ENCODE peak calls at places on chromosomes 11 and 22, in eight cellular contexts. R is T-helper 2 cell; Y is Jurkat, Clone E6-1; I is activated CD4-positive, alpha-beta T cell treated with anti-CD3 and anti-CD28 coated beads, Interleukin-2, amount 50 U/mL, for 48 hours; L is stimulated activated naive B cell treated with anti-CD40 and anti-IgM and Interleukin-4, amounts not matched to agents 10 μg/mL and 1 μg/mL and 100 μg/mL, for 72 hours; F is cardiac fibroblast; N is EL; G is ELR. S is an unnamed sample.

GRCh38 chr11:74570266-74571061 is 21.9 kb upstream of the POLD3 start:
- DNase-seq in R (no peak), Y (peak), I (peak), L (peak), F (peak), N (peak), G (peak), S (peak)

GRCh38 chr22:24525416-24526037 is 29.4 kb downstream of the GUCD1 start:
- DNase-seq in R (peak), Y (peak), I (peak), L (peak), F (peak), N (peak), G (peak), S (peak)

GRCh38 chr11:116373107-116373506 is 399.7 kb downstream of the BUD13 start:
- DNase-seq in R (no peak), Y (no peak), I (no peak), L (no peak), F (no peak), N (no peak), G (no peak), S (no peak)

GRCh38 chr22:24526191-24526590 is 28.7 kb downstream of the GUCD1 start:
- DNase-seq in R (no peak), Y (no peak), I (no peak), L (no peak), F (no peak), N (peak), G (peak), S (no peak)

GRCh38 chr11:616320-617220 is 820 bp upstream of the IRF7 start:
- DNase-seq in R (no peak), Y (no peak), I (no peak), L (no peak), F (no peak), N (no peak), G (no peak), S (no peak)

GRCh38 chr11:128680906-128681305 is 13.0 kb upstream of the FLI1 start:
- DNase-seq in R (no peak), Y (peak), I (no peak), L (no peak), F (no peak), N (no peak), G (no peak), S (no peak)

GRCh38 chr22:35746946-35747703 is 29.5 kb downstream of the APOL5 start:
- DNase-seq in R (no peak), Y (no peak), I (no peak), L (no peak), F (peak), N (peak), G (peak), S (no peak)

GRCh38 chr11:124817036-124817435 is 16.8 kb upstream of the MSANTD2 start:
- DNase-seq in R (no peak), Y (no peak), I (no peak), L (no peak), F (no peak), N (no peak), G (no peak), S (no peak)

GRCh38 chr11:67301951-67302516 is 1.3 kb upstream of the SSH3 start:
- DNase-seq in R (no peak), Y (no peak), I (no peak), L (no peak), F (peak), N (no peak), G (peak), S (peak)

GRCh38 chr11:110710520-110711381 is 1.5 kb downstream of the ARHGAP20 start:
- DNase-seq in R (no peak), Y (no peak), I (no peak), L (peak), F (peak), N (peak), G (peak), S (no peak)

GRCh38 chr11:93738647-93739081 is 2.6 kb downstream of the TAF1D start:
- DNase-seq in R (no peak), Y (no peak), I (no peak), L (no peak), F (peak), N (peak), G (peak), S (peak)